ENCODE peak calls at places on chromosome 18, in four cellular contexts. U, N, F and G are unnamed samples.

GRCh38 chr18:5853253-5853652 is 42.1 kb downstream of the TMEM200C start:
- DNase-seq in F (no peak), N (no peak), U (no peak), G (no peak)

GRCh38 chr18:45519881-45520280 is 95.4 kb upstream of the SLC14A2 start:
- DNase-seq in N (no peak), U (no peak), F (no peak), G (no peak)

GRCh38 chr18:12839526-12840196 is 44.4 kb downstream of the PTPN2 start:
- DNase-seq in F (peak), N (peak), U (no peak), G (no peak)

GRCh38 chr18:50330176-50330575 is 42.7 kb upstream of the CXXC1 start:
- DNase-seq in N (no peak), U (no peak), F (no peak), G (no peak)

GRCh38 chr18:50203801-50204604 is 9.1 kb upstream of the MYO5B start:
- DNase-seq in F (peak), U (no peak), N (peak), G (peak)

GRCh38 chr18:58267493-58267892 is 223.5 kb downstream of the NEDD4L start:
- DNase-seq in N (no peak), F (no peak), U (no peak), G (no peak)

GRCh38 chr18:3391704-3392466 is 58.1 kb upstream of the TGIF1 start:
- DNase-seq in F (no peak), N (no peak), U (no peak), G (no peak)

GRCh38 chr18:62522178-62522509 is 681 bp upstream of the ZCCHC2 start:
- DNase-seq in F (no peak), N (no peak), U (no peak), G (peak)

GRCh38 chr18:44700652-44701051 is 20.0 kb downstream of the SETBP1 start:
- DNase-seq in N (no peak), F (no peak), U (no peak), G (no peak)

GRCh38 chr18:31512203-31512764 is 14.3 kb downstream of the DSG2 start:
- DNase-seq in U (no peak), F (no peak), N (no peak), G (no peak)

GRCh38 chr18:2409906-2410305 is 161.4 kb downstream of the METTL4 start:
- DNase-seq in N (no peak), U (no peak), F (no peak), G (no peak)

GRCh38 chr18:70762812-70763211 is 474.0 kb downstream of the SOCS6 start:
- DNase-seq in N (no peak), U (no peak), F (no peak), G (no peak)

GRCh38 chr18:57231846-57232245 is 85.0 kb downstream of the BOD1L2 start:
- DNase-seq in N (no peak), U (no peak), F (no peak), G (no peak)

GRCh38 chr18:11408555-11408954 is 200.8 kb upstream of the SLC35G4 start:
- DNase-seq in U (no peak), F (no peak), N (no peak), G (no peak)

GRCh38 chr18:11937874-11938478 is 29.9 kb upstream of the MPPE1 start:
- DNase-seq in N (peak), U (peak), F (peak), G (peak)

GRCh38 chr18:45671366-45671765 is 52.6 kb upstream of the SLC14A1 start:
- DNase-seq in N (no peak), U (no peak), F (no peak), G (no peak)

GRCh38 chr18:48711651-48712486 is 173.0 kb downstream of the CTIF start:
- DNase-seq in U (no peak), N (peak), F (peak), G (peak)

GRCh38 chr18:9779630-9780029 is 71.5 kb downstream of the RAB31 start:
- DNase-seq in U (no peak), N (peak), F (no peak), G (no peak)

GRCh38 chr18:29449424-29449823 is 1272.5 kb upstream of the CDH2 start:
- DNase-seq in U (no peak), F (no peak), N (no peak), G (no peak)

GRCh38 chr18:42883177-42883576 is 232.3 kb downstream of the RIT2 start:
- DNase-seq in U (no peak), F (no peak), N (no peak), G (no peak)

GRCh38 chr18:12394428-12394827 is 13.3 kb upstream of the PRELID3A start:
- DNase-seq in F (no peak), U (no peak), N (peak), G (no peak)

GRCh38 chr18:55386545-55386944 is 201.4 kb downstream of the TCF4 start:
- DNase-seq in U (no peak), N (no peak), F (no peak), G (no peak)

GRCh38 chr18:9333441-9334350 is 877 bp upstream of the TWSG1 start:
- DNase-seq in U (no peak), F (peak), N (no peak), G (peak)

GRCh38 chr18:55774505-55774904 is 186.5 kb upstream of the TCF4 start:
- DNase-seq in N (no peak), U (no peak), F (no peak), G (no peak)

GRCh38 chr18:14978191-14978590 is 230.2 kb downstream of the ANKRD30B start:
- DNase-seq in U (no peak), F (no peak), N (no peak), G (no peak)

GRCh38 chr18:51196811-51197660 is 445 bp downstream of the MEX3C start:
- DNase-seq in F (peak), U (peak), N (peak), G (peak)

GRCh38 chr18:55253814-55254213 is 294.6 kb upstream of the CCDC68 start:
- DNase-seq in F (no peak), U (no peak), N (no peak), G (no peak)

GRCh38 chr18:43662657-43663056 is 385.4 kb upstream of the SYT4 start:
- DNase-seq in U (no peak), N (no peak), F (no peak), G (no peak)

GRCh38 chr18:57959278-57959677 is 84.7 kb upstream of the NEDD4L start:
- DNase-seq in U (no peak), N (peak), F (peak), G (peak)

GRCh38 chr18:63166142-63166541 is 153.4 kb downstream of the BCL2 start:
- DNase-seq in N (no peak), F (no peak), U (no peak), G (no peak)

GRCh38 chr18:22169011-22169888 is at the start of gene GATA6:
- DNase-seq in U (no peak), N (peak), F (peak), G (peak)

GRCh38 chr18:28766027-28766426 is 589.1 kb upstream of the CDH2 start:
- DNase-seq in N (no peak), F (no peak), U (no peak), G (no peak)

GRCh38 chr18:48800479-48800876 is 150.3 kb downstream of the SMAD7 start:
- DNase-seq in F (peak), N (no peak), U (no peak), G (no peak)

GRCh38 chr18:13436596-13436995 is 218.0 kb downstream of the LDLRAD4 start:
- DNase-seq in F (no peak), U (peak), N (no peak), G (no peak)

GRCh38 chr18:13461488-13461887 is 242.9 kb downstream of the LDLRAD4 start:
- DNase-seq in U (no peak), F (no peak), N (no peak), G (no peak)

GRCh38 chr18:35344736-35345459 is 678 bp upstream of the ZNF24 start:
- DNase-seq in F (peak), N (no peak), U (no peak), G (no peak)

GRCh38 chr18:11167778-11168177 is 18.4 kb upstream of the PIEZO2 start:
- DNase-seq in N (no peak), F (no peak), U (no peak), G (no peak)

GRCh38 chr18:46793565-46793964 is 36.7 kb upstream of the ST8SIA5 start:
- DNase-seq in N (no peak), U (no peak), F (no peak), G (no peak)

GRCh38 chr18:62211323-62211828 is 24.3 kb downstream of the RELCH start:
- DNase-seq in F (no peak), U (no peak), N (no peak), G (no peak)

GRCh38 chr18:65990944-65991708 is 240.3 kb downstream of the CDH7 start:
- DNase-seq in N (no peak), U (no peak), F (no peak), G (no peak)